ENCODE peak calls at places on chromosomes 2 and 18, in eight cellular contexts. One of them, this sample, is unnamed.

GRCh38 chr2:33482518-33482917 is 6.1 kb downstream of the RASGRP3 start:
- DNase-seq in H54: no peak
- DNase-seq in B cell: no peak
- DNase-seq in RWPE1: no peak
- DNase-seq in head of caudate nucleus: no peak
- DNase-seq in posterior cingulate gyrus: no peak
- DNase-seq in activated T-cell treated with anti-CD3 and anti-CD28 coated beads, Interleukin-2, amount 50 U/mL, for 72 hours: no peak
- DNase-seq in thyroid gland: no peak
- DNase-seq in this sample: no peak

GRCh38 chr18:55582325-55582724 is 5.7 kb downstream of the TCF4 start:
- DNase-seq in head of caudate nucleus: no peak
- DNase-seq in activated T-cell treated with anti-CD3 and anti-CD28 coated beads, Interleukin-2, amount 50 U/mL, for 72 hours: no peak
- DNase-seq in RWPE1: no peak
- DNase-seq in posterior cingulate gyrus: no peak
- DNase-seq in thyroid gland: peak
- DNase-seq in H54: no peak
- DNase-seq in B cell: no peak
- DNase-seq in this sample: no peak

GRCh38 chr2:2763351-2763997 is 432.4 kb upstream of the MYT1L start:
- DNase-seq in posterior cingulate gyrus: no peak
- DNase-seq in activated T-cell treated with anti-CD3 and anti-CD28 coated beads, Interleukin-2, amount 50 U/mL, for 72 hours: no peak
- DNase-seq in head of caudate nucleus: no peak
- DNase-seq in B cell: no peak
- DNase-seq in thyroid gland: peak
- DNase-seq in H54: no peak
- DNase-seq in RWPE1: peak
- DNase-seq in this sample: no peak

GRCh38 chr2:234355052-234355720 is 141.7 kb downstream of the ARL4C start:
- DNase-seq in posterior cingulate gyrus: no peak
- DNase-seq in head of caudate nucleus: no peak
- DNase-seq in RWPE1: no peak
- DNase-seq in activated T-cell treated with anti-CD3 and anti-CD28 coated beads, Interleukin-2, amount 50 U/mL, for 72 hours: no peak
- DNase-seq in H54: no peak
- DNase-seq in thyroid gland: no peak
- DNase-seq in B cell: peak
- DNase-seq in this sample: no peak

GRCh38 chr2:127083819-127084503 is 23.0 kb downstream of the BIN1 start:
- DNase-seq in H54: peak
- DNase-seq in activated T-cell treated with anti-CD3 and anti-CD28 coated beads, Interleukin-2, amount 50 U/mL, for 72 hours: no peak
- DNase-seq in B cell: no peak
- DNase-seq in head of caudate nucleus: no peak
- DNase-seq in thyroid gland: peak
- DNase-seq in posterior cingulate gyrus: peak
- DNase-seq in RWPE1: no peak
- DNase-seq in this sample: peak

GRCh38 chr2:147630585-147630984 is 214.2 kb upstream of the ACVR2A start:
- DNase-seq in activated T-cell treated with anti-CD3 and anti-CD28 coated beads, Interleukin-2, amount 50 U/mL, for 72 hours: peak
- DNase-seq in head of caudate nucleus: no peak
- DNase-seq in thyroid gland: no peak
- DNase-seq in H54: no peak
- DNase-seq in RWPE1: no peak
- DNase-seq in B cell: no peak
- DNase-seq in posterior cingulate gyrus: no peak
- DNase-seq in this sample: no peak

GRCh38 chr18:53745228-53745967 is 479.1 kb downstream of the MBD2 start:
- DNase-seq in posterior cingulate gyrus: no peak
- DNase-seq in B cell: no peak
- DNase-seq in activated T-cell treated with anti-CD3 and anti-CD28 coated beads, Interleukin-2, amount 50 U/mL, for 72 hours: no peak
- DNase-seq in thyroid gland: no peak
- DNase-seq in H54: no peak
- DNase-seq in head of caudate nucleus: no peak
- DNase-seq in RWPE1: no peak
- DNase-seq in this sample: no peak

GRCh38 chr18:10020176-10020575 is 106.4 kb downstream of the VAPA start:
- DNase-seq in B cell: no peak
- DNase-seq in RWPE1: no peak
- DNase-seq in activated T-cell treated with anti-CD3 and anti-CD28 coated beads, Interleukin-2, amount 50 U/mL, for 72 hours: no peak
- DNase-seq in thyroid gland: no peak
- DNase-seq in H54: no peak
- DNase-seq in head of caudate nucleus: no peak
- DNase-seq in posterior cingulate gyrus: no peak
- DNase-seq in this sample: no peak

GRCh38 chr18:3212636-3213035 is 7.1 kb downstream of the MYOM1 start:
- DNase-seq in H54: no peak
- DNase-seq in posterior cingulate gyrus: no peak
- DNase-seq in activated T-cell treated with anti-CD3 and anti-CD28 coated beads, Interleukin-2, amount 50 U/mL, for 72 hours: no peak
- DNase-seq in thyroid gland: no peak
- DNase-seq in B cell: no peak
- DNase-seq in RWPE1: no peak
- DNase-seq in head of caudate nucleus: no peak
- DNase-seq in this sample: no peak

GRCh38 chr18:79879566-79879965 is 71.9 kb downstream of the SLC66A2 start:
- DNase-seq in head of caudate nucleus: no peak
- DNase-seq in posterior cingulate gyrus: no peak
- DNase-seq in B cell: no peak
- DNase-seq in RWPE1: no peak
- DNase-seq in H54: no peak
- DNase-seq in activated T-cell treated with anti-CD3 and anti-CD28 coated beads, Interleukin-2, amount 50 U/mL, for 72 hours: no peak
- DNase-seq in thyroid gland: no peak
- DNase-seq in this sample: no peak

GRCh38 chr2:149715005-149715592 is 127.5 kb upstream of the MMADHC start:
- DNase-seq in posterior cingulate gyrus: no peak
- DNase-seq in head of caudate nucleus: no peak
- DNase-seq in activated T-cell treated with anti-CD3 and anti-CD28 coated beads, Interleukin-2, amount 50 U/mL, for 72 hours: no peak
- DNase-seq in thyroid gland: no peak
- DNase-seq in H54: peak
- DNase-seq in B cell: no peak
- DNase-seq in RWPE1: peak
- DNase-seq in this sample: no peak

GRCh38 chr18:58338961-58339722 is 289.7 kb downstream of the ALPK2 start:
- DNase-seq in posterior cingulate gyrus: no peak
- DNase-seq in activated T-cell treated with anti-CD3 and anti-CD28 coated beads, Interleukin-2, amount 50 U/mL, for 72 hours: no peak
- DNase-seq in RWPE1: no peak
- DNase-seq in head of caudate nucleus: no peak
- DNase-seq in B cell: no peak
- DNase-seq in thyroid gland: no peak
- DNase-seq in H54: no peak
- DNase-seq in this sample: no peak

GRCh38 chr2:121197369-121198091 is 87.5 kb downstream of the TFCP2L1 start:
- DNase-seq in posterior cingulate gyrus: peak
- DNase-seq in B cell: no peak
- DNase-seq in RWPE1: peak
- DNase-seq in activated T-cell treated with anti-CD3 and anti-CD28 coated beads, Interleukin-2, amount 50 U/mL, for 72 hours: no peak
- DNase-seq in thyroid gland: peak
- DNase-seq in head of caudate nucleus: no peak
- DNase-seq in H54: peak
- DNase-seq in this sample: peak

GRCh38 chr18:20971886-20972267 is 139.7 kb downstream of the ROCK1 start:
- DNase-seq in head of caudate nucleus: no peak
- DNase-seq in RWPE1: peak
- DNase-seq in H54: peak
- DNase-seq in posterior cingulate gyrus: no peak
- DNase-seq in B cell: peak
- DNase-seq in thyroid gland: no peak
- DNase-seq in activated T-cell treated with anti-CD3 and anti-CD28 coated beads, Interleukin-2, amount 50 U/mL, for 72 hours: no peak
- DNase-seq in this sample: no peak

GRCh38 chr18:74013955-74014354 is 133.7 kb downstream of the FBXO15 start:
- DNase-seq in thyroid gland: no peak
- DNase-seq in head of caudate nucleus: no peak
- DNase-seq in activated T-cell treated with anti-CD3 and anti-CD28 coated beads, Interleukin-2, amount 50 U/mL, for 72 hours: no peak
- DNase-seq in posterior cingulate gyrus: no peak
- DNase-seq in RWPE1: peak
- DNase-seq in H54: no peak
- DNase-seq in B cell: no peak
- DNase-seq in this sample: no peak

GRCh38 chr2:236177967-236178909 is 10.1 kb upstream of the GBX2 start:
- DNase-seq in thyroid gland: peak
- DNase-seq in H54: peak
- DNase-seq in B cell: no peak
- DNase-seq in head of caudate nucleus: peak
- DNase-seq in activated T-cell treated with anti-CD3 and anti-CD28 coated beads, Interleukin-2, amount 50 U/mL, for 72 hours: peak
- DNase-seq in RWPE1: peak
- DNase-seq in posterior cingulate gyrus: no peak
- DNase-seq in this sample: peak

GRCh38 chr2:25342372-25343186 is 854 bp upstream of the DNMT3A start:
- DNase-seq in thyroid gland: peak
- DNase-seq in B cell: peak
- DNase-seq in activated T-cell treated with anti-CD3 and anti-CD28 coated beads, Interleukin-2, amount 50 U/mL, for 72 hours: peak
- DNase-seq in H54: peak
- DNase-seq in RWPE1: peak
- DNase-seq in posterior cingulate gyrus: peak
- DNase-seq in head of caudate nucleus: peak
- DNase-seq in this sample: peak

GRCh38 chr2:30359644-30360167 is 87.3 kb upstream of the LCLAT1 start:
- DNase-seq in H54: no peak
- DNase-seq in head of caudate nucleus: no peak
- DNase-seq in posterior cingulate gyrus: no peak
- DNase-seq in RWPE1: no peak
- DNase-seq in activated T-cell treated with anti-CD3 and anti-CD28 coated beads, Interleukin-2, amount 50 U/mL, for 72 hours: no peak
- DNase-seq in B cell: no peak
- DNase-seq in thyroid gland: peak
- DNase-seq in this sample: peak

GRCh38 chr2:42770288-42771131 is 6.6 kb upstream of the OXER1 start:
- DNase-seq in B cell: no peak
- DNase-seq in posterior cingulate gyrus: no peak
- DNase-seq in thyroid gland: peak
- DNase-seq in head of caudate nucleus: no peak
- DNase-seq in activated T-cell treated with anti-CD3 and anti-CD28 coated beads, Interleukin-2, amount 50 U/mL, for 72 hours: peak
- DNase-seq in H54: peak
- DNase-seq in RWPE1: peak
- DNase-seq in this sample: no peak

GRCh38 chr18:77761332-77761731 is 511.7 kb downstream of the GALR1 start:
- DNase-seq in RWPE1: no peak
- DNase-seq in head of caudate nucleus: no peak
- DNase-seq in thyroid gland: no peak
- DNase-seq in H54: no peak
- DNase-seq in B cell: no peak
- DNase-seq in posterior cingulate gyrus: no peak
- DNase-seq in activated T-cell treated with anti-CD3 and anti-CD28 coated beads, Interleukin-2, amount 50 U/mL, for 72 hours: no peak
- DNase-seq in this sample: no peak

GRCh38 chr18:37238271-37238670 is 327.3 kb downstream of the CELF4 start:
- DNase-seq in H54: no peak
- DNase-seq in RWPE1: no peak
- DNase-seq in activated T-cell treated with anti-CD3 and anti-CD28 coated beads, Interleukin-2, amount 50 U/mL, for 72 hours: no peak
- DNase-seq in B cell: no peak
- DNase-seq in posterior cingulate gyrus: no peak
- DNase-seq in thyroid gland: no peak
- DNase-seq in head of caudate nucleus: no peak
- DNase-seq in this sample: no peak

GRCh38 chr2:33265584-33266338 is 210.7 kb upstream of the RASGRP3 start:
- DNase-seq in thyroid gland: no peak
- DNase-seq in B cell: no peak
- DNase-seq in posterior cingulate gyrus: no peak
- DNase-seq in H54: no peak
- DNase-seq in activated T-cell treated with anti-CD3 and anti-CD28 coated beads, Interleukin-2, amount 50 U/mL, for 72 hours: no peak
- DNase-seq in RWPE1: no peak
- DNase-seq in head of caudate nucleus: no peak
- DNase-seq in this sample: no peak

GRCh38 chr2:16493788-16494187 is 171.8 kb downstream of the CYRIA start:
- DNase-seq in posterior cingulate gyrus: no peak
- DNase-seq in H54: no peak
- DNase-seq in B cell: no peak
- DNase-seq in RWPE1: no peak
- DNase-seq in thyroid gland: no peak
- DNase-seq in activated T-cell treated with anti-CD3 and anti-CD28 coated beads, Interleukin-2, amount 50 U/mL, for 72 hours: no peak
- DNase-seq in head of caudate nucleus: no peak
- DNase-seq in this sample: no peak

GRCh38 chr2:175066411-175066810 is 61.2 kb upstream of the CHN1 start:
- DNase-seq in head of caudate nucleus: no peak
- DNase-seq in posterior cingulate gyrus: no peak
- DNase-seq in H54: no peak
- DNase-seq in B cell: no peak
- DNase-seq in RWPE1: no peak
- DNase-seq in thyroid gland: no peak
- DNase-seq in activated T-cell treated with anti-CD3 and anti-CD28 coated beads, Interleukin-2, amount 50 U/mL, for 72 hours: no peak
- DNase-seq in this sample: no peak

GRCh38 chr18:62880673-62881364 is 165.5 kb downstream of the PHLPP1 start:
- DNase-seq in B cell: no peak
- DNase-seq in thyroid gland: no peak
- DNase-seq in head of caudate nucleus: no peak
- DNase-seq in activated T-cell treated with anti-CD3 and anti-CD28 coated beads, Interleukin-2, amount 50 U/mL, for 72 hours: no peak
- DNase-seq in RWPE1: no peak
- DNase-seq in H54: no peak
- DNase-seq in posterior cingulate gyrus: no peak
- DNase-seq in this sample: no peak

GRCh38 chr2:174259981-174260380 is 11.6 kb upstream of the OLA1 start:
- DNase-seq in H54: no peak
- DNase-seq in thyroid gland: no peak
- DNase-seq in B cell: no peak
- DNase-seq in RWPE1: peak
- DNase-seq in activated T-cell treated with anti-CD3 and anti-CD28 coated beads, Interleukin-2, amount 50 U/mL, for 72 hours: no peak
- DNase-seq in head of caudate nucleus: no peak
- DNase-seq in posterior cingulate gyrus: no peak
- DNase-seq in this sample: no peak

GRCh38 chr2:239470151-239470900 is 69.5 kb upstream of the HDAC4 start:
- DNase-seq in head of caudate nucleus: no peak
- DNase-seq in thyroid gland: no peak
- DNase-seq in H54: no peak
- DNase-seq in posterior cingulate gyrus: no peak
- DNase-seq in RWPE1: no peak
- DNase-seq in B cell: no peak
- DNase-seq in activated T-cell treated with anti-CD3 and anti-CD28 coated beads, Interleukin-2, amount 50 U/mL, for 72 hours: no peak
- DNase-seq in this sample: no peak

GRCh38 chr2:168277276-168277675 is 29.9 kb upstream of the STK39 start:
- DNase-seq in RWPE1: peak
- DNase-seq in B cell: no peak
- DNase-seq in thyroid gland: no peak
- DNase-seq in activated T-cell treated with anti-CD3 and anti-CD28 coated beads, Interleukin-2, amount 50 U/mL, for 72 hours: no peak
- DNase-seq in posterior cingulate gyrus: no peak
- DNase-seq in head of caudate nucleus: no peak
- DNase-seq in H54: no peak
- DNase-seq in this sample: no peak

GRCh38 chr2:16755377-16755776 is 89.7 kb upstream of the CYRIA start:
- DNase-seq in thyroid gland: peak
- DNase-seq in head of caudate nucleus: no peak
- DNase-seq in H54: no peak
- DNase-seq in posterior cingulate gyrus: no peak
- DNase-seq in B cell: no peak
- DNase-seq in RWPE1: no peak
- DNase-seq in activated T-cell treated with anti-CD3 and anti-CD28 coated beads, Interleukin-2, amount 50 U/mL, for 72 hours: no peak
- DNase-seq in this sample: peak

GRCh38 chr18:5909130-5909529 is 13.8 kb upstream of the TMEM200C start:
- DNase-seq in activated T-cell treated with anti-CD3 and anti-CD28 coated beads, Interleukin-2, amount 50 U/mL, for 72 hours: no peak
- DNase-seq in B cell: no peak
- DNase-seq in H54: no peak
- DNase-seq in thyroid gland: no peak
- DNase-seq in posterior cingulate gyrus: no peak
- DNase-seq in RWPE1: no peak
- DNase-seq in head of caudate nucleus: no peak
- DNase-seq in this sample: no peak

GRCh38 chr2:98476192-98476868 is 31.7 kb downstream of the INPP4A start:
- DNase-seq in head of caudate nucleus: no peak
- DNase-seq in posterior cingulate gyrus: no peak
- DNase-seq in thyroid gland: no peak
- DNase-seq in activated T-cell treated with anti-CD3 and anti-CD28 coated beads, Interleukin-2, amount 50 U/mL, for 72 hours: no peak
- DNase-seq in B cell: no peak
- DNase-seq in H54: no peak
- DNase-seq in RWPE1: no peak
- DNase-seq in this sample: no peak

GRCh38 chr2:19871836-19872235 is 29.9 kb downstream of the TTC32 start:
- DNase-seq in B cell: no peak
- DNase-seq in RWPE1: no peak
- DNase-seq in activated T-cell treated with anti-CD3 and anti-CD28 coated beads, Interleukin-2, amount 50 U/mL, for 72 hours: no peak
- DNase-seq in head of caudate nucleus: no peak
- DNase-seq in posterior cingulate gyrus: no peak
- DNase-seq in thyroid gland: no peak
- DNase-seq in H54: no peak
- DNase-seq in this sample: no peak

GRCh38 chr2:216606551-216607527 is 26.4 kb upstream of the IGFBP2 start:
- DNase-seq in RWPE1: no peak
- DNase-seq in B cell: peak
- DNase-seq in activated T-cell treated with anti-CD3 and anti-CD28 coated beads, Interleukin-2, amount 50 U/mL, for 72 hours: peak
- DNase-seq in posterior cingulate gyrus: no peak
- DNase-seq in thyroid gland: peak
- DNase-seq in head of caudate nucleus: no peak
- DNase-seq in H54: no peak
- DNase-seq in this sample: no peak

GRCh38 chr2:169664978-169665930 is 29.0 kb downstream of the CFAP210 start:
- DNase-seq in B cell: no peak
- DNase-seq in activated T-cell treated with anti-CD3 and anti-CD28 coated beads, Interleukin-2, amount 50 U/mL, for 72 hours: no peak
- DNase-seq in thyroid gland: no peak
- DNase-seq in RWPE1: no peak
- DNase-seq in head of caudate nucleus: no peak
- DNase-seq in H54: no peak
- DNase-seq in posterior cingulate gyrus: no peak
- DNase-seq in this sample: no peak

This sample was measured in left ventricle myocardium inferior.